ENCODE peak calls at places on chromosomes 1 and 21, in ten cellular contexts. T is non-pigmented ciliary epithelial cell; B is AG08396; M is C1 segment of cervical spinal cord; Q is hepatocyte; C is stimulated activated CD8-positive, alpha-beta memory T cell treated with anti-CD3 and anti-CD28 coated beads, Interleukin-15, amount 100 ng/mL, for 1 hour; A is T-helper 1 cell; D is activated naive CD4-positive, alpha-beta T cell; I is RPMI7951; E is astrocyte of the spinal cord. S is an unnamed sample.
A peak's percentile ranks its signal among the peaks of the same experiment; 100 is the strongest.

GRCh38 chr1:44060830-44061267 is 29.6 kb upstream of the SLC6A9 start:
- DNase-seq in T (no peak), B (no peak), M (no peak), Q (no peak), C (no peak), A (no peak), D (no peak), I (no peak), E (no peak), S (no peak)

GRCh38 chr1:233359431-233359830 is 31.9 kb downstream of the MAP3K21 start:
- DNase-seq in T (no peak), B (no peak), M (no peak), Q (peak; percentile 71), C (no peak), A (no peak), D (no peak), I (no peak), E (no peak), S (no peak)

GRCh38 chr1:203177471-203178039 is 1.9 kb upstream of the MYBPH start:
- DNase-seq in T (no peak), B (peak; percentile 70), M (no peak), Q (no peak), C (no peak), A (no peak), D (no peak), I (peak; percentile 74), E (no peak), S (no peak)

GRCh38 chr1:8197493-8198282 is 120.2 kb upstream of the SLC45A1 start:
- DNase-seq in T (peak; percentile 96), B (peak; percentile 79), M (no peak), Q (peak; percentile 82), C (no peak), A (no peak), D (no peak), I (peak; percentile 96), E (peak; percentile 91), S (no peak)

GRCh38 chr1:9247894-9248293 is 13.3 kb downstream of the H6PD start:
- DNase-seq in T (no peak), B (no peak), M (no peak), Q (no peak), C (no peak), A (no peak), D (no peak), I (no peak), E (no peak), S (no peak)

GRCh38 chr1:228814091-228814610 is 78.9 kb downstream of the RHOU start:
- DNase-seq in T (no peak), B (no peak), M (no peak), Q (no peak), C (no peak), A (no peak), D (no peak), I (no peak), E (no peak), S (no peak)

GRCh38 chr1:235657747-235658526 is 8.4 kb upstream of the GNG4 start:
- DNase-seq in T (no peak), B (no peak), M (no peak), Q (no peak), C (no peak), A (no peak), D (no peak), I (no peak), E (no peak), S (no peak)

GRCh38 chr1:109929170-109929569 is 18.5 kb downstream of the CSF1 start:
- DNase-seq in T (no peak), B (no peak), M (no peak), Q (no peak), C (no peak), A (no peak), D (no peak), I (no peak), E (no peak), S (no peak)

GRCh38 chr1:77468556-77468955 is 186.7 kb downstream of the AK5 start:
- DNase-seq in T (no peak), B (no peak), M (no peak), Q (no peak), C (no peak), A (no peak), D (no peak), I (no peak), E (no peak), S (no peak)

GRCh38 chr21:24514081-24514733 is 1093.1 kb downstream of the MRPL39 start:
- DNase-seq in T (no peak), B (no peak), M (no peak), Q (no peak), C (no peak), A (no peak), D (no peak), I (no peak), E (peak; percentile 9), S (no peak)

GRCh38 chr1:201793306-201793925 is 35.5 kb upstream of the IPO9 start:
- DNase-seq in T (no peak), B (no peak), M (no peak), Q (no peak), C (no peak), A (no peak), D (no peak), I (no peak), E (no peak), S (no peak)

GRCh38 chr1:91282695-91283420 is 121.8 kb downstream of the HFM1 start:
- DNase-seq in T (peak; percentile 52), B (peak; percentile 68), M (no peak), Q (peak; percentile 77), C (peak; percentile 20), A (peak; percentile 15), D (no peak), I (peak; percentile 67), E (peak; percentile 77), S (peak; percentile 26)

GRCh38 chr1:32684167-32684811 is 18.3 kb downstream of the SYNC start:
- DNase-seq in T (no peak), B (peak; percentile 22), M (no peak), Q (peak; percentile 17), C (no peak), A (no peak), D (no peak), I (peak; percentile 25), E (peak; percentile 60), S (no peak)

GRCh38 chr21:45278156-45278911 is 9.4 kb downstream of the POFUT2 start:
- DNase-seq in T (no peak), B (no peak), M (no peak), Q (no peak), C (no peak), A (no peak), D (no peak), I (no peak), E (no peak), S (no peak)

GRCh38 chr1:36481771-36482723 is 666 bp downstream of the CSF3R start:
- DNase-seq in T (no peak), B (no peak), M (no peak), Q (no peak), C (no peak), A (no peak), D (no peak), I (no peak), E (no peak), S (no peak)

GRCh38 chr21:34017127-34017961 is 56.0 kb upstream of the MRPS6 start:
- DNase-seq in T (no peak), B (peak; percentile 28), M (no peak), Q (no peak), C (no peak), A (no peak), D (no peak), I (no peak), E (no peak), S (no peak)

GRCh38 chr1:167678838-167679237 is 42.9 kb upstream of the MPZL1 start:
- DNase-seq in T (no peak), B (no peak), M (no peak), Q (no peak), C (no peak), A (no peak), D (no peak), I (no peak), E (no peak), S (no peak)

GRCh38 chr1:212916395-212917133 is 33.8 kb upstream of the VASH2 start:
- DNase-seq in T (no peak), B (no peak), M (peak; percentile 5), Q (peak; percentile 30), C (no peak), A (no peak), D (no peak), I (peak; percentile 50), E (peak; percentile 25), S (no peak)

GRCh38 chr1:208149776-208150514 is 94.2 kb downstream of the PLXNA2 start:
- DNase-seq in T (no peak), B (no peak), M (no peak), Q (peak; percentile 81), C (no peak), A (no peak), D (no peak), I (no peak), E (peak; percentile 25), S (no peak)

GRCh38 chr1:165873481-165873880 is 46.1 kb downstream of the UCK2 start:
- DNase-seq in T (no peak), B (no peak), M (no peak), Q (no peak), C (no peak), A (no peak), D (no peak), I (no peak), E (no peak), S (no peak)

GRCh38 chr1:113036639-113037321 is 36.2 kb upstream of the LRIG2 start:
- DNase-seq in T (no peak), B (no peak), M (no peak), Q (no peak), C (no peak), A (no peak), D (no peak), I (peak; percentile 8), E (no peak), S (no peak)

GRCh38 chr1:76269175-76269574 is 194.6 kb downstream of the ST6GALNAC3 start:
- DNase-seq in T (peak; percentile 42), B (peak; percentile 10), M (no peak), Q (peak; percentile 44), C (no peak), A (no peak), D (no peak), I (peak; percentile 69), E (peak; percentile 76), S (no peak)

GRCh38 chr1:14746393-14746792 is 147.9 kb downstream of the KAZN start:
- DNase-seq in T (no peak), B (no peak), M (no peak), Q (no peak), C (no peak), A (no peak), D (no peak), I (no peak), E (no peak), S (no peak)

GRCh38 chr1:159076753-159077656 is at the start of gene AIM2:
- DNase-seq in T (no peak), B (no peak), M (no peak), Q (no peak), C (peak; percentile 85), A (peak; percentile 87), D (no peak), I (peak; percentile 95), E (no peak), S (peak; percentile 90)

GRCh38 chr1:165562576-165562975 is 18.8 kb downstream of the LRRC52 start:
- DNase-seq in T (no peak), B (no peak), M (no peak), Q (no peak), C (no peak), A (no peak), D (no peak), I (no peak), E (no peak), S (no peak)

GRCh38 chr1:22773981-22774471 is 63.4 kb downstream of the EPHB2 start:
- DNase-seq in T (no peak), B (peak; percentile 70), M (peak; percentile 79), Q (no peak), C (no peak), A (no peak), D (no peak), I (no peak), E (peak; percentile 52), S (no peak)

GRCh38 chr1:173276922-173277800 is 70.0 kb upstream of the TNFSF4 start:
- DNase-seq in T (no peak), B (no peak), M (no peak), Q (no peak), C (no peak), A (no peak), D (no peak), I (no peak), E (no peak), S (no peak)

GRCh38 chr1:161473363-161473762 is 31.9 kb upstream of the FCGR2A start:
- DNase-seq in T (peak; percentile 1), B (no peak), M (no peak), Q (peak; percentile 34), C (no peak), A (no peak), D (no peak), I (peak; percentile 31), E (no peak), S (no peak)

S was measured in stimulated activated CD4-positive, alpha-beta T cell treated with anti-CD3 and anti-CD28 coated beads, Interleukin-12 subunit alpha, Interleukin-12 subunit beta, amount 100 ng/mL, for 24 hours.